ENCODE peak calls at places on chromosomes 13 and 19, in seven cellular contexts. One of them, this sample, is unnamed.
A peak's percentile ranks its signal among the peaks of the same experiment; 100 is the strongest.

GRCh38 chr13:40200273-40200978 is 466.0 kb downstream of the FOXO1 start:
- DNase-seq in caudate nucleus: no peak
- DNase-seq in stimulated activated CD4-positive, alpha-beta T cell treated with anti-CD3 and anti-CD28 coated beads, Interleukin-1b, Interleukin-23, amount 100 ng/mL, for 48 hours: no peak
- DNase-seq in A673: no peak
- DNase-seq in T-cell: no peak
- DNase-seq in colonic mucosa: no peak
- DNase-seq in T follicular helper cell: no peak
- DNase-seq in this sample: no peak

GRCh38 chr19:38252935-38253691 is 3.1 kb downstream of the PPP1R14A start:
- DNase-seq in stimulated activated CD4-positive, alpha-beta T cell treated with anti-CD3 and anti-CD28 coated beads, Interleukin-1b, Interleukin-23, amount 100 ng/mL, for 48 hours: no peak
- DNase-seq in T-cell: no peak
- DNase-seq in T follicular helper cell: no peak
- DNase-seq in colonic mucosa: no peak
- DNase-seq in A673: no peak
- DNase-seq in caudate nucleus: peak; percentile 94
- DNase-seq in this sample: no peak

GRCh38 chr19:41997121-41997850 is 3.3 kb upstream of the ATP1A3 start:
- DNase-seq in A673: peak; percentile 64
- DNase-seq in T follicular helper cell: no peak
- DNase-seq in colonic mucosa: peak; percentile 28
- DNase-seq in T-cell: peak; percentile 40
- DNase-seq in stimulated activated CD4-positive, alpha-beta T cell treated with anti-CD3 and anti-CD28 coated beads, Interleukin-1b, Interleukin-23, amount 100 ng/mL, for 48 hours: no peak
- DNase-seq in caudate nucleus: no peak
- DNase-seq in this sample: no peak

GRCh38 chr19:34676697-34677385 is at the start of gene SCGB2B2:
- DNase-seq in caudate nucleus: peak; percentile 90
- DNase-seq in colonic mucosa: no peak
- DNase-seq in A673: peak; percentile 91
- DNase-seq in stimulated activated CD4-positive, alpha-beta T cell treated with anti-CD3 and anti-CD28 coated beads, Interleukin-1b, Interleukin-23, amount 100 ng/mL, for 48 hours: no peak
- DNase-seq in T follicular helper cell: peak; percentile 64
- DNase-seq in T-cell: no peak
- DNase-seq in this sample: peak; percentile 73

GRCh38 chr13:44664308-44664707 is 88.2 kb upstream of the TSC22D1 start:
- DNase-seq in T follicular helper cell: no peak
- DNase-seq in stimulated activated CD4-positive, alpha-beta T cell treated with anti-CD3 and anti-CD28 coated beads, Interleukin-1b, Interleukin-23, amount 100 ng/mL, for 48 hours: no peak
- DNase-seq in A673: no peak
- DNase-seq in T-cell: no peak
- DNase-seq in colonic mucosa: no peak
- DNase-seq in caudate nucleus: no peak
- DNase-seq in this sample: no peak

GRCh38 chr13:50236898-50237318 is 221.7 kb downstream of the KCNRG start:
- DNase-seq in caudate nucleus: no peak
- DNase-seq in T follicular helper cell: no peak
- DNase-seq in colonic mucosa: no peak
- DNase-seq in A673: no peak
- DNase-seq in T-cell: peak; percentile 19
- DNase-seq in stimulated activated CD4-positive, alpha-beta T cell treated with anti-CD3 and anti-CD28 coated beads, Interleukin-1b, Interleukin-23, amount 100 ng/mL, for 48 hours: peak; percentile 41
- DNase-seq in this sample: no peak

GRCh38 chr19:50565984-50566903 is 2.0 kb downstream of the LRRC4B start:
- DNase-seq in T follicular helper cell: no peak
- DNase-seq in stimulated activated CD4-positive, alpha-beta T cell treated with anti-CD3 and anti-CD28 coated beads, Interleukin-1b, Interleukin-23, amount 100 ng/mL, for 48 hours: no peak
- DNase-seq in A673: peak; percentile 58
- DNase-seq in T-cell: no peak
- DNase-seq in colonic mucosa: no peak
- DNase-seq in caudate nucleus: no peak
- DNase-seq in this sample: no peak

GRCh38 chr13:99527346-99527745 is 26.1 kb downstream of the TM9SF2 start:
- DNase-seq in caudate nucleus: no peak
- DNase-seq in T follicular helper cell: no peak
- DNase-seq in A673: no peak
- DNase-seq in T-cell: peak; percentile 24
- DNase-seq in stimulated activated CD4-positive, alpha-beta T cell treated with anti-CD3 and anti-CD28 coated beads, Interleukin-1b, Interleukin-23, amount 100 ng/mL, for 48 hours: no peak
- DNase-seq in colonic mucosa: no peak
- DNase-seq in this sample: no peak

GRCh38 chr13:106530209-106530906 is 5.1 kb downstream of the EFNB2 start:
- DNase-seq in T-cell: no peak
- DNase-seq in T follicular helper cell: no peak
- DNase-seq in stimulated activated CD4-positive, alpha-beta T cell treated with anti-CD3 and anti-CD28 coated beads, Interleukin-1b, Interleukin-23, amount 100 ng/mL, for 48 hours: no peak
- DNase-seq in caudate nucleus: no peak
- DNase-seq in colonic mucosa: peak; percentile 34
- DNase-seq in A673: no peak
- DNase-seq in this sample: no peak

GRCh38 chr13:43087960-43088580 is 64.7 kb downstream of the DNAJC15 start:
- DNase-seq in T follicular helper cell: no peak
- DNase-seq in A673: no peak
- DNase-seq in T-cell: no peak
- DNase-seq in caudate nucleus: no peak
- DNase-seq in stimulated activated CD4-positive, alpha-beta T cell treated with anti-CD3 and anti-CD28 coated beads, Interleukin-1b, Interleukin-23, amount 100 ng/mL, for 48 hours: no peak
- DNase-seq in colonic mucosa: no peak
- DNase-seq in this sample: no peak

GRCh38 chr13:112456138-112457056 is 80.2 kb downstream of the SPACA7 start:
- DNase-seq in T follicular helper cell: no peak
- DNase-seq in stimulated activated CD4-positive, alpha-beta T cell treated with anti-CD3 and anti-CD28 coated beads, Interleukin-1b, Interleukin-23, amount 100 ng/mL, for 48 hours: no peak
- DNase-seq in A673: no peak
- DNase-seq in colonic mucosa: no peak
- DNase-seq in T-cell: no peak
- DNase-seq in caudate nucleus: no peak
- DNase-seq in this sample: no peak

GRCh38 chr19:38420935-38421334 is 5.1 kb downstream of the RASGRP4 start:
- DNase-seq in caudate nucleus: no peak
- DNase-seq in A673: no peak
- DNase-seq in T-cell: no peak
- DNase-seq in colonic mucosa: no peak
- DNase-seq in T follicular helper cell: no peak
- DNase-seq in stimulated activated CD4-positive, alpha-beta T cell treated with anti-CD3 and anti-CD28 coated beads, Interleukin-1b, Interleukin-23, amount 100 ng/mL, for 48 hours: no peak
- DNase-seq in this sample: no peak

GRCh38 chr19:5086232-5086631 is 117.3 kb downstream of the KDM4B start:
- DNase-seq in A673: no peak
- DNase-seq in colonic mucosa: no peak
- DNase-seq in T follicular helper cell: no peak
- DNase-seq in caudate nucleus: no peak
- DNase-seq in T-cell: no peak
- DNase-seq in stimulated activated CD4-positive, alpha-beta T cell treated with anti-CD3 and anti-CD28 coated beads, Interleukin-1b, Interleukin-23, amount 100 ng/mL, for 48 hours: no peak
- DNase-seq in this sample: no peak

GRCh38 chr19:28334419-28334818 is 878.5 kb downstream of the UQCRFS1 start:
- DNase-seq in A673: no peak
- DNase-seq in T-cell: no peak
- DNase-seq in colonic mucosa: no peak
- DNase-seq in caudate nucleus: no peak
- DNase-seq in T follicular helper cell: no peak
- DNase-seq in stimulated activated CD4-positive, alpha-beta T cell treated with anti-CD3 and anti-CD28 coated beads, Interleukin-1b, Interleukin-23, amount 100 ng/mL, for 48 hours: no peak
- DNase-seq in this sample: no peak

GRCh38 chr13:91381371-91381770 is 17.1 kb upstream of the GPC5 start:
- DNase-seq in colonic mucosa: no peak
- DNase-seq in stimulated activated CD4-positive, alpha-beta T cell treated with anti-CD3 and anti-CD28 coated beads, Interleukin-1b, Interleukin-23, amount 100 ng/mL, for 48 hours: no peak
- DNase-seq in T-cell: no peak
- DNase-seq in A673: peak; percentile 38
- DNase-seq in T follicular helper cell: no peak
- DNase-seq in caudate nucleus: no peak
- DNase-seq in this sample: no peak

GRCh38 chr19:5711713-5712161 is 8.2 kb downstream of the LONP1 start:
- DNase-seq in caudate nucleus: no peak
- DNase-seq in A673: no peak
- DNase-seq in T follicular helper cell: no peak
- DNase-seq in colonic mucosa: no peak
- DNase-seq in T-cell: no peak
- DNase-seq in stimulated activated CD4-positive, alpha-beta T cell treated with anti-CD3 and anti-CD28 coated beads, Interleukin-1b, Interleukin-23, amount 100 ng/mL, for 48 hours: no peak
- DNase-seq in this sample: no peak

This sample was measured in T-helper 1 cell.